ENCODE peak calls at places on chromosomes 3 and 15, in nine cellular contexts. One of them, this sample, is unnamed.
A peak's percentile ranks its signal among the peaks of the same experiment; 100 is the strongest.

GRCh38 chr3:26106119-26106690 is 316.3 kb downstream of the OXSM start:
- DNase-seq in A673: no peak
- DNase-seq in colonic mucosa: no peak
- DNase-seq in heart left ventricle: peak; percentile 39
- DNase-seq in SK-N-MC: no peak
- DNase-seq in Peyer's patch: no peak
- DNase-seq in IMR-90: no peak
- DNase-seq in sigmoid colon: no peak
- DNase-seq in HCT116: no peak
- DNase-seq in this sample: no peak

GRCh38 chr3:65080432-65080831 is 392.6 kb upstream of the ADAMTS9 start:
- DNase-seq in IMR-90: no peak
- DNase-seq in heart left ventricle: no peak
- DNase-seq in HCT116: no peak
- DNase-seq in sigmoid colon: no peak
- DNase-seq in SK-N-MC: no peak
- DNase-seq in Peyer's patch: no peak
- DNase-seq in A673: peak; percentile 15
- DNase-seq in colonic mucosa: no peak
- DNase-seq in this sample: peak; percentile 4

GRCh38 chr3:133865136-133865855 is 30.4 kb downstream of the RAB6B start:
- DNase-seq in IMR-90: no peak
- DNase-seq in Peyer's patch: no peak
- DNase-seq in colonic mucosa: no peak
- DNase-seq in HCT116: no peak
- DNase-seq in SK-N-MC: no peak
- DNase-seq in sigmoid colon: no peak
- DNase-seq in A673: no peak
- DNase-seq in heart left ventricle: no peak
- DNase-seq in this sample: peak; percentile 16

GRCh38 chr3:46024131-46024530 is 3.2 kb downstream of the XCR1 start:
- DNase-seq in heart left ventricle: no peak
- DNase-seq in sigmoid colon: no peak
- DNase-seq in A673: no peak
- DNase-seq in Peyer's patch: no peak
- DNase-seq in HCT116: no peak
- DNase-seq in IMR-90: no peak
- DNase-seq in colonic mucosa: no peak
- DNase-seq in SK-N-MC: no peak
- DNase-seq in this sample: no peak

GRCh38 chr15:62362608-62363007 is 197.5 kb upstream of the C2CD4B start:
- DNase-seq in HCT116: no peak
- DNase-seq in Peyer's patch: no peak
- DNase-seq in IMR-90: peak; percentile 51
- DNase-seq in A673: no peak
- DNase-seq in SK-N-MC: no peak
- DNase-seq in heart left ventricle: no peak
- DNase-seq in sigmoid colon: no peak
- DNase-seq in colonic mucosa: no peak
- DNase-seq in this sample: no peak

GRCh38 chr3:23072672-23073071 is 130.5 kb upstream of the UBE2E2 start:
- DNase-seq in colonic mucosa: no peak
- DNase-seq in sigmoid colon: no peak
- DNase-seq in A673: no peak
- DNase-seq in HCT116: no peak
- DNase-seq in IMR-90: no peak
- DNase-seq in SK-N-MC: no peak
- DNase-seq in heart left ventricle: no peak
- DNase-seq in Peyer's patch: no peak
- DNase-seq in this sample: no peak

GRCh38 chr3:49903451-49904424 is at the start of gene MST1R:
- DNase-seq in heart left ventricle: peak; percentile 85
- DNase-seq in Peyer's patch: peak; percentile 96
- DNase-seq in colonic mucosa: peak; percentile 95
- DNase-seq in A673: no peak
- DNase-seq in IMR-90: no peak
- DNase-seq in SK-N-MC: no peak
- DNase-seq in HCT116: peak; percentile 95
- DNase-seq in sigmoid colon: peak; percentile 84
- DNase-seq in this sample: no peak

GRCh38 chr3:35439626-35440025 is 199.7 kb upstream of the ARPP21 start:
- DNase-seq in SK-N-MC: no peak
- DNase-seq in IMR-90: no peak
- DNase-seq in HCT116: no peak
- DNase-seq in heart left ventricle: no peak
- DNase-seq in Peyer's patch: no peak
- DNase-seq in sigmoid colon: no peak
- DNase-seq in A673: no peak
- DNase-seq in colonic mucosa: no peak
- DNase-seq in this sample: no peak

GRCh38 chr3:48180530-48181253 is 7.5 kb downstream of the CDC25A start:
- DNase-seq in A673: no peak
- DNase-seq in SK-N-MC: no peak
- DNase-seq in IMR-90: no peak
- DNase-seq in heart left ventricle: no peak
- DNase-seq in Peyer's patch: no peak
- DNase-seq in colonic mucosa: no peak
- DNase-seq in HCT116: no peak
- DNase-seq in sigmoid colon: no peak
- DNase-seq in this sample: no peak

GRCh38 chr3:55567615-55568014 is 80.5 kb upstream of the WNT5A start:
- DNase-seq in sigmoid colon: no peak
- DNase-seq in SK-N-MC: no peak
- DNase-seq in colonic mucosa: no peak
- DNase-seq in IMR-90: peak; percentile 57
- DNase-seq in HCT116: no peak
- DNase-seq in Peyer's patch: no peak
- DNase-seq in A673: no peak
- DNase-seq in heart left ventricle: no peak
- DNase-seq in this sample: peak; percentile 22

GRCh38 chr3:55562672-55563071 is 75.6 kb upstream of the WNT5A start:
- DNase-seq in SK-N-MC: no peak
- DNase-seq in colonic mucosa: no peak
- DNase-seq in Peyer's patch: no peak
- DNase-seq in HCT116: no peak
- DNase-seq in A673: no peak
- DNase-seq in sigmoid colon: no peak
- DNase-seq in IMR-90: no peak
- DNase-seq in heart left ventricle: no peak
- DNase-seq in this sample: no peak

GRCh38 chr3:55564709-55565108 is 77.6 kb upstream of the WNT5A start:
- DNase-seq in IMR-90: peak; percentile 69
- DNase-seq in heart left ventricle: no peak
- DNase-seq in Peyer's patch: no peak
- DNase-seq in SK-N-MC: no peak
- DNase-seq in A673: no peak
- DNase-seq in sigmoid colon: no peak
- DNase-seq in HCT116: no peak
- DNase-seq in colonic mucosa: no peak
- DNase-seq in this sample: no peak

GRCh38 chr3:55567121-55567520 is 80.0 kb upstream of the WNT5A start:
- DNase-seq in SK-N-MC: no peak
- DNase-seq in IMR-90: no peak
- DNase-seq in heart left ventricle: no peak
- DNase-seq in Peyer's patch: no peak
- DNase-seq in colonic mucosa: no peak
- DNase-seq in HCT116: no peak
- DNase-seq in sigmoid colon: no peak
- DNase-seq in A673: no peak
- DNase-seq in this sample: no peak

GRCh38 chr3:55565516-55565915 is 78.4 kb upstream of the WNT5A start:
- DNase-seq in colonic mucosa: no peak
- DNase-seq in HCT116: no peak
- DNase-seq in A673: no peak
- DNase-seq in heart left ventricle: no peak
- DNase-seq in SK-N-MC: no peak
- DNase-seq in IMR-90: no peak
- DNase-seq in Peyer's patch: no peak
- DNase-seq in sigmoid colon: no peak
- DNase-seq in this sample: no peak
- H3K9me3 ChIP-seq in colonic mucosa: no peaks in the 10 kb centered on the region
- H3K9me3 ChIP-seq in HCT116: no peaks in the 10 kb centered on the region
- H3K9me3 ChIP-seq in A673: no peaks in the 10 kb centered on the region
- H3K9me3 ChIP-seq in heart left ventricle: no peaks in the 10 kb centered on the region
- H3K9me3 ChIP-seq in SK-N-MC: no peaks in the 10 kb centered on the region
- H3K9me3 ChIP-seq in IMR-90: no peaks in the 10 kb centered on the region
- H3K9me3 ChIP-seq in Peyer's patch: no peaks in the 10 kb centered on the region
- H3K9me3 ChIP-seq in sigmoid colon: no peaks in the 10 kb centered on the region
- H3K9me3 ChIP-seq in this sample: no peaks in the 10 kb centered on the region

DNA sequence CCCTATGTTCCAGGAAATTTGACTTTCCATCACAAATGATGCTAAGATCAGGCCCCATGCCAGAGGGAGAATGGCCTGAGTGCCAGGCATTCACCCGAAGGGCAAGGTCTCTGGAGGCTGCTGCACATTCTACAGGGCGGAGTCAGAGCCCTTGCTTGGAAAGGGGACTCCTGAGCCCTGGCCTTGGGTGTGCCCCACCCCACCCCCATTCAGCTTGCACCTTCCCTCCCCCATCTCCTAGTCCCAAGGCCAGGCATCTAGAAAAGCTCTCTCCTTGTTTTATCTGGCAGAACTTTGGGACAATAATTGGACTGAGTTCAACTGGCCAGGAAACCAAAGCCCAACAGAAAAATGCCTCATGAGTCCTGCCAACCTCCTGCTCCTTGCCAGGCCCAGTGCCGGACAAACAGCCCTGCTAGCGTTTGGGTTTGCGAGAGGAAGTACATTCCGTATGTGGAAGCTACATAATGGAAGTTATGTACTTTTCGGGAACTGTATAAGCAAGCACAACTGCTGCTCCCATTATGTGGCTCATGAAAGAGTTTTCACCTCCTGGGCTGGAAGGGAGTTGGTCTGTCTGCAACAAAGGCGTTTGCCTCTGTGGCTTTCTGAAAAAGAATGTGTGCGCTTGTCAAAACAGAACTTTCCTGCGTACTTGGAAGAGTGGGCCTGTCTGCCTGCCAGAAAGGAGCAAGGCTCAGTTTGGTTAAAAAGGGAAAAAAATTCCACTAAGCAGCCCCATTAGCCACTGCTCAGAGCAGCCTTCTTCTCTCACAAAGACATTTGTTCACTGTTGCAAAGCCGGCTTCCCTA is 321.4 kb upstream of the CTNNB1 start:
- DNase-seq in sigmoid colon: peak; percentile 82
- DNase-seq in HCT116: no peak
- DNase-seq in IMR-90: no peak
- DNase-seq in SK-N-MC: no peak
- DNase-seq in A673: no peak
- DNase-seq in Peyer's patch: peak; percentile 53
- DNase-seq in colonic mucosa: peak; percentile 28
- DNase-seq in heart left ventricle: peak; percentile 71
- DNase-seq in this sample: no peak
- H3K4me3 ChIP-seq in sigmoid colon: no peak overlapping the region
- H3K4me3 ChIP-seq in HCT116: no peak overlapping the region
- H3K4me3 ChIP-seq in IMR-90: no peak overlapping the region
- H3K4me3 ChIP-seq in SK-N-MC: no peak overlapping the region
- H3K4me3 ChIP-seq in A673: no peak overlapping the region
- H3K4me3 ChIP-seq in Peyer's patch: no peak overlapping the region
- H3K4me3 ChIP-seq in colonic mucosa: no peak overlapping the region
- H3K4me3 ChIP-seq in heart left ventricle: peak overlapping the region; percentile 17
- H3K4me3 ChIP-seq in this sample: peak overlapping the region; percentile 19

GRCh38 chr3:13916375-13916774 is 36.5 kb upstream of the WNT7A start:
- DNase-seq in SK-N-MC: no peak
- DNase-seq in HCT116: no peak
- DNase-seq in heart left ventricle: no peak
- DNase-seq in colonic mucosa: no peak
- DNase-seq in IMR-90: no peak
- DNase-seq in Peyer's patch: no peak
- DNase-seq in sigmoid colon: no peak
- DNase-seq in A673: no peak
- DNase-seq in this sample: no peak
- H3K9me3 ChIP-seq in SK-N-MC: no peaks in the 10 kb centered on the region
- H3K9me3 ChIP-seq in HCT116: no peaks in the 10 kb centered on the region
- H3K9me3 ChIP-seq in heart left ventricle: peaks cover 59% of the 10 kb centered on the region
- H3K9me3 ChIP-seq in colonic mucosa: no peaks in the 10 kb centered on the region
- H3K9me3 ChIP-seq in IMR-90: no peaks in the 10 kb centered on the region
- H3K9me3 ChIP-seq in Peyer's patch: no peaks in the 10 kb centered on the region
- H3K9me3 ChIP-seq in sigmoid colon: peaks cover 8% of the 10 kb centered on the region
- H3K9me3 ChIP-seq in A673: no peaks in the 10 kb centered on the region
- H3K9me3 ChIP-seq in this sample: no peaks in the 10 kb centered on the region

DNA sequence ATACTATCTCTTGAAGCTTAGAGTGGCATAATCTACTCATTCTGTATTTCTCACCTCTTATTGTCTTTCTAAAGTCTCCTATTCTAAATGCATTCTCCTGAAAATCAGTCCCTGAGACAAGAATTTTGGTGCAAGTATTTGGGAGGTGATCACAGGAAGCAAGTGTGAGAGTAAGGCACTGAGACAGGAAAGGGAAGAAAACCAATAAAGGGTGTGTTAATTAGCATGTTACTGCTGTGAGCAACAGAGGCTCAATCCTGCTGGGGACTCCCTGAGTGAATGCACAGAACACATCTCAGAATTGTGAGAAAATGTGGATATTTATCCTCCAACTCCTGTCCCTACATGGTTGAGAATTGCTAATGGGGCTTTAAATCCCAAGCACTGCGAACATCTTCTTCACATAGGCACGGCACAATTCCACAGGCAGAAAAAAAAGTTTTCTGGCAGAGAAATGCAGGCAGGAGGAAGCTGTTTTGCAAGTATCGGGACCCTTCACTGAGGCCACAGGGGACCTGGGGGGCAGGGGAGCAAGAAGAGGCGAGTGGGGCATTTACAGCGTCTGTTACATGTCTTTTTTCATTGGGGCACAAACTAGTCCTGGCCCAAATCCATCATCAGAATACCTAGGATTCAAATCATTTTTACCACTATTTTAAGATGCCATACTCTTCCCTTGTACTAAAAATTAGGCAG is 27.2 kb upstream of the STT3B start:
- DNase-seq in heart left ventricle: no peak
- DNase-seq in HCT116: no peak
- DNase-seq in SK-N-MC: no peak
- DNase-seq in IMR-90: no peak
- DNase-seq in Peyer's patch: no peak
- DNase-seq in colonic mucosa: no peak
- DNase-seq in sigmoid colon: no peak
- DNase-seq in A673: peak; percentile 24
- DNase-seq in this sample: no peak
- H3K4me3 ChIP-seq in heart left ventricle: no peak overlapping the region
- H3K4me3 ChIP-seq in HCT116: no peak overlapping the region
- H3K4me3 ChIP-seq in SK-N-MC: no peak overlapping the region
- H3K4me3 ChIP-seq in IMR-90: no peak overlapping the region
- H3K4me3 ChIP-seq in Peyer's patch: no peak overlapping the region
- H3K4me3 ChIP-seq in colonic mucosa: no peak overlapping the region
- H3K4me3 ChIP-seq in sigmoid colon: no peak overlapping the region
- H3K4me3 ChIP-seq in A673: no peak overlapping the region
- H3K4me3 ChIP-seq in this sample: no peak overlapping the region

DNA sequence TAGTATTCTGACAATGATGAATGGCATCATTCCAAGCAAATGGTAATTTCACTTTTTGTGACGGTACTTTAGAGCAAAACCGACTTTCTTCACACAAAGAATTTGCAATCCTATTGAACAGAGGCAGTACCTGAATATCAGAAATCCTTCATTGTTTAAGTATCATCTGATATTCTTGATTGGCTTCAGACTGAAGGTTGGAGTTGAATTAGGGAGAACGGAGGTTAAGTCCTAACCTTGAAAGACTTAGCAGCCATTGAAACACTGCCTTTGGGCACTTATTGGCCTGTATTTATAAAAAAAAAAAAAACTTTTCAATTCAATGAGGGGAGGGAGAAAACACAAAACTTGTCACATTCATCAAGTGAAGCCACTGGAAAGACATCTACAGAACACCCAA is 89.0 kb downstream of the MECOM start:
- DNase-seq in A673: no peak
- DNase-seq in colonic mucosa: no peak
- DNase-seq in IMR-90: no peak
- DNase-seq in SK-N-MC: no peak
- DNase-seq in Peyer's patch: no peak
- DNase-seq in heart left ventricle: no peak
- DNase-seq in HCT116: no peak
- DNase-seq in sigmoid colon: no peak
- DNase-seq in this sample: no peak
- H3K9me3 ChIP-seq in A673: no peaks in the 10 kb centered on the region
- H3K9me3 ChIP-seq in colonic mucosa: no peaks in the 10 kb centered on the region
- H3K9me3 ChIP-seq in IMR-90: no peaks in the 10 kb centered on the region
- H3K9me3 ChIP-seq in SK-N-MC: no peaks in the 10 kb centered on the region
- H3K9me3 ChIP-seq in Peyer's patch: no peaks in the 10 kb centered on the region
- H3K9me3 ChIP-seq in heart left ventricle: no peaks in the 10 kb centered on the region
- H3K9me3 ChIP-seq in HCT116: no peaks in the 10 kb centered on the region
- H3K9me3 ChIP-seq in sigmoid colon: no peaks in the 10 kb centered on the region
- H3K9me3 ChIP-seq in this sample: no peaks in the 10 kb centered on the region

This sample was measured in SJCRH30.